ENCODE peak calls at places on chromosomes 1 and 21, in six cellular contexts. One of them, this sample, is unnamed.

GRCh38 chr1:153567621-153568366 is 2.1 kb upstream of the S100A2 start:
- DNase-seq in PC-9: peak
- DNase-seq in ascending aorta: no peak
- DNase-seq in A673: peak
- DNase-seq in right lobe of liver: no peak
- DNase-seq in ovary: no peak
- DNase-seq in this sample: peak

GRCh38 chr1:237901284-237901870 is 10.7 kb upstream of the ZP4 start:
- DNase-seq in ovary: no peak
- DNase-seq in A673: peak
- DNase-seq in right lobe of liver: no peak
- DNase-seq in ascending aorta: no peak
- DNase-seq in PC-9: no peak
- DNase-seq in this sample: peak

GRCh38 chr1:3968851-3969250 is 68.8 kb upstream of the C1orf174 start:
- DNase-seq in ovary: no peak
- DNase-seq in right lobe of liver: no peak
- DNase-seq in PC-9: no peak
- DNase-seq in ascending aorta: no peak
- DNase-seq in A673: no peak
- DNase-seq in this sample: no peak

GRCh38 chr1:201944639-201945038 is 1.7 kb downstream of the LMOD1 start:
- DNase-seq in ovary: no peak
- DNase-seq in ascending aorta: no peak
- DNase-seq in PC-9: no peak
- DNase-seq in right lobe of liver: no peak
- DNase-seq in A673: no peak
- DNase-seq in this sample: no peak

GRCh38 chr1:64172458-64172983 is 30.9 kb upstream of the UBE2U start:
- DNase-seq in PC-9: peak
- DNase-seq in right lobe of liver: no peak
- DNase-seq in ovary: no peak
- DNase-seq in A673: peak
- DNase-seq in ascending aorta: no peak
- DNase-seq in this sample: no peak

GRCh38 chr1:233695901-233696300 is 82.0 kb downstream of the KCNK1 start:
- DNase-seq in right lobe of liver: no peak
- DNase-seq in PC-9: no peak
- DNase-seq in ovary: no peak
- DNase-seq in A673: no peak
- DNase-seq in ascending aorta: no peak
- DNase-seq in this sample: no peak

GRCh38 chr1:16978589-16979474 is 1.6 kb downstream of the MFAP2 start:
- DNase-seq in ascending aorta: peak
- DNase-seq in PC-9: no peak
- DNase-seq in right lobe of liver: no peak
- DNase-seq in ovary: peak
- DNase-seq in A673: no peak
- DNase-seq in this sample: no peak

GRCh38 chr1:67307251-67308060 is at the start of gene IL12RB2:
- DNase-seq in A673: peak
- DNase-seq in right lobe of liver: peak
- DNase-seq in ovary: no peak
- DNase-seq in PC-9: no peak
- DNase-seq in ascending aorta: no peak
- DNase-seq in this sample: peak

GRCh38 chr1:187842406-187843165 is 1013.8 kb downstream of the PLA2G4A start:
- DNase-seq in right lobe of liver: no peak
- DNase-seq in ascending aorta: no peak
- DNase-seq in PC-9: no peak
- DNase-seq in A673: peak
- DNase-seq in ovary: no peak
- DNase-seq in this sample: peak

GRCh38 chr1:37931148-37931492 is 15.7 kb downstream of the INPP5B start:
- DNase-seq in ascending aorta: no peak
- DNase-seq in PC-9: no peak
- DNase-seq in A673: peak
- DNase-seq in ovary: no peak
- DNase-seq in right lobe of liver: no peak
- DNase-seq in this sample: peak

GRCh38 chr1:240691521-240692338 is 79.8 kb upstream of the GREM2 start:
- DNase-seq in A673: peak
- DNase-seq in ovary: peak
- DNase-seq in ascending aorta: no peak
- DNase-seq in right lobe of liver: peak
- DNase-seq in PC-9: no peak
- DNase-seq in this sample: peak

GRCh38 chr1:1361982-1362423 is 3.6 kb upstream of the MXRA8 start:
- DNase-seq in ascending aorta: no peak
- DNase-seq in A673: no peak
- DNase-seq in PC-9: no peak
- DNase-seq in right lobe of liver: no peak
- DNase-seq in ovary: no peak
- DNase-seq in this sample: no peak

GRCh38 chr1:10823000-10823401 is 26.6 kb upstream of the CASZ1 start:
- DNase-seq in right lobe of liver: no peak
- DNase-seq in A673: no peak
- DNase-seq in PC-9: no peak
- DNase-seq in ascending aorta: no peak
- DNase-seq in ovary: no peak
- DNase-seq in this sample: no peak

GRCh38 chr1:145799806-145800205 is 24.1 kb downstream of the RNF115 start:
- DNase-seq in right lobe of liver: no peak
- DNase-seq in A673: no peak
- DNase-seq in PC-9: no peak
- DNase-seq in ascending aorta: no peak
- DNase-seq in ovary: no peak
- DNase-seq in this sample: no peak

GRCh38 chr1:154714638-154715037 is 106.7 kb upstream of the ADAR start:
- DNase-seq in A673: peak
- DNase-seq in ascending aorta: no peak
- DNase-seq in right lobe of liver: no peak
- DNase-seq in ovary: no peak
- DNase-seq in PC-9: peak
- DNase-seq in this sample: peak

GRCh38 chr1:44423706-44424546 is 18.9 kb downstream of the RNF220 start:
- DNase-seq in right lobe of liver: peak
- DNase-seq in A673: peak
- DNase-seq in ovary: no peak
- DNase-seq in PC-9: no peak
- DNase-seq in ascending aorta: no peak
- DNase-seq in this sample: peak

GRCh38 chr1:90154711-90155110 is 159.8 kb downstream of the ZNF326 start:
- DNase-seq in right lobe of liver: no peak
- DNase-seq in A673: no peak
- DNase-seq in ascending aorta: no peak
- DNase-seq in PC-9: no peak
- DNase-seq in ovary: no peak
- DNase-seq in this sample: no peak

GRCh38 chr1:89125571-89126233 is at the start of gene GBP2:
- DNase-seq in ovary: no peak
- DNase-seq in A673: peak
- DNase-seq in PC-9: peak
- DNase-seq in right lobe of liver: no peak
- DNase-seq in ascending aorta: no peak
- DNase-seq in this sample: peak

GRCh38 chr1:21012937-21013336 is 163.8 kb downstream of the EIF4G3 start:
- DNase-seq in PC-9: no peak
- DNase-seq in right lobe of liver: no peak
- DNase-seq in ovary: no peak
- DNase-seq in A673: peak
- DNase-seq in ascending aorta: no peak
- DNase-seq in this sample: no peak

GRCh38 chr1:25906644-25907300 is 553 bp upstream of the STMN1 start:
- DNase-seq in right lobe of liver: no peak
- DNase-seq in ovary: no peak
- DNase-seq in A673: no peak
- DNase-seq in ascending aorta: no peak
- DNase-seq in PC-9: no peak
- DNase-seq in this sample: no peak

GRCh38 chr21:46265736-46266525 is 19.5 kb downstream of the MCM3AP start:
- DNase-seq in right lobe of liver: no peak
- DNase-seq in PC-9: no peak
- DNase-seq in A673: no peak
- DNase-seq in ascending aorta: no peak
- DNase-seq in ovary: no peak
- DNase-seq in this sample: no peak

DNA sequence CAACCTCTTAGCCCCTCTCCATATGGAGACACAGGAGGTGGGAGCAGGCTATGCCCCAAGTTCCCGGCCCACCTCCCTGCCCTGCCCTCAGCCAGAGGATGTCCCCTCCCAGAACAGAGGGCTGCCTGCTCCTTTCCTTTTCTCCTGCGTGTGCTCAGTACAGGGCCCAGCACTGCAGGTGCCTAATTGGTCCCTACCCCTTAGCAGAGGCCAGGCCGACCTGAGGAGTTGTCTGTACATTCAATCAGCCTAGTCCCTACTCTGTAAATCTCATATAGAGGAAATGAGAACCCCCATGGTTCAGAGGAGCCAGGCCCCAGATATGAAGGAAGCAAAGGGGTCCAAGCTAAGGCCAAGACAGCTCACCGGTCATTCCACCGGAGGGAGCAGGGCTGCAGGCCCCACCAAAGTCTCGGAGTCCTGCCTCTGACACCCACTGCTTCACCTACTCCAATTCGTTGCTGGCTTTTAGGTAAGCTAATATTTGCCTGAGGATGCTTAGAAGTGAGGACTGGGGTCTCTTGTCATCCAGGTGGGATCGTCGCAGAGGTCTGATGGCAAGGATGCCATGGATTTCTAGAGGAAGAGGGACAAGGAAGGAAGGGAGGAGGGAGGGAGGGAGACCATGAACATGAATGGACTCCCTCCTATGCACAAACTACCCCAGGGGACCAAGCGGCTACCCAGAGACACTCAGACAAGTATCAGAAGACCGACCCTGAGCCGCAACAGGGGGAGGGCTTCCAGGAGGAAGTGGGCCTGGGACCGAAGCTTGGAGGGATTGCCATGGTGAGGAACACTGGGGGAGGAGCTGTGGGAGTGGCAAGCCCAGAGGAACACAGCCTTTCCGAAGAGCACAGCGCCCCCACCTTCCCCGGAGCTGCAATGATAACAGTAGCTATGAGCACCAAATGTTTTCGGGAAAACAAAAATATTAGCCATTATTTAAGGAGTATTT is 30.4 kb upstream of the FOXO6 start:
- DNase-seq in right lobe of liver: no peak
- DNase-seq in ascending aorta: no peak
- DNase-seq in ovary: no peak
- DNase-seq in A673: peak
- DNase-seq in PC-9: no peak
- DNase-seq in this sample: no peak
- TF ChIP-seq CTCF in right lobe of liver: no peak
- TF ChIP-seq CTCF in ascending aorta: no peak
- TF ChIP-seq CTCF in ovary: no peak
- TF ChIP-seq CTCF in A673: peak
- TF ChIP-seq CTCF in PC-9: no peak
- TF ChIP-seq CTCF in this sample: no peak

GRCh38 chr1:231930257-231930947 is 303.8 kb downstream of the DISC1 start:
- DNase-seq in A673: no peak
- DNase-seq in ascending aorta: no peak
- DNase-seq in right lobe of liver: no peak
- DNase-seq in PC-9: no peak
- DNase-seq in ovary: no peak
- DNase-seq in this sample: no peak

GRCh38 chr1:231931146-231931545 is 304.6 kb downstream of the DISC1 start:
- DNase-seq in right lobe of liver: no peak
- DNase-seq in ovary: no peak
- DNase-seq in PC-9: no peak
- DNase-seq in A673: no peak
- DNase-seq in ascending aorta: no peak
- DNase-seq in this sample: no peak

GRCh38 chr1:231933711-231934626 is 307.4 kb downstream of the DISC1 start:
- DNase-seq in PC-9: no peak
- DNase-seq in A673: no peak
- DNase-seq in ovary: no peak
- DNase-seq in right lobe of liver: no peak
- DNase-seq in ascending aorta: no peak
- DNase-seq in this sample: no peak

GRCh38 chr1:231929311-231929710 is 302.7 kb downstream of the DISC1 start:
- DNase-seq in A673: peak
- DNase-seq in right lobe of liver: no peak
- DNase-seq in ascending aorta: no peak
- DNase-seq in PC-9: no peak
- DNase-seq in ovary: no peak
- DNase-seq in this sample: no peak

DNA sequence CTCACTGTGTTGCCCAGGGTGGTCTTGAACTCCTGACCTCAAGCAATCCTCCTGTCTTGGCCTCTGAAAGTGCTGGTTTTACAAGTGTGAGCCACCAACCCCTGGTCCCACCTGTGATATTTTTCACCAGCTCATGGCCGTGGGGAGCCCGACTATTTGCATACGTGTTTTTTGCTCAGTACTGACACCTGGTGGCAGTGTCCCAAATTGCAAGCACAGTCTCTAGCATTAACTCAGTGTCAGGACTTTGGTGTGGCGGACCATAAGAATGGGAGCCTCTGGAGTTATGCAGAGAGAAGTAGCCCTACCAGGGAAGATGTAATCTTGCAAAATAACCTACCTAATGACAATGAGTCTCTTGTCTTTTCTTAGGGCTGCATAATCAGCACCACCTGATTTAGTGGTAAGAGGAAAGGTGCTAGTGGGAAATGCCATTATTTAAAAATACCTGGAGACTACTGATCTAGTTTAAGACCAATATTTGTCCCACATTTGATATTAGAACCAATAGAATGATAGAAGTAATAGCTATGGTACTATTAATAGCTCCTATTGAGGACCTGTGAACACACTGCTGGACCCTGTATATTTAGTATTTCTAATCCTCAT is 305.4 kb downstream of the DISC1 start:
- DNase-seq in ovary: no peak
- DNase-seq in ascending aorta: no peak
- DNase-seq in A673: peak
- DNase-seq in right lobe of liver: no peak
- DNase-seq in PC-9: no peak
- DNase-seq in this sample: no peak
- TF ChIP-seq CTCF in ovary: no peak
- TF ChIP-seq CTCF in ascending aorta: peak
- TF ChIP-seq CTCF in A673: peak
- TF ChIP-seq CTCF in right lobe of liver: peak
- TF ChIP-seq CTCF in PC-9: peak
- TF ChIP-seq CTCF in this sample: peak

DNA sequence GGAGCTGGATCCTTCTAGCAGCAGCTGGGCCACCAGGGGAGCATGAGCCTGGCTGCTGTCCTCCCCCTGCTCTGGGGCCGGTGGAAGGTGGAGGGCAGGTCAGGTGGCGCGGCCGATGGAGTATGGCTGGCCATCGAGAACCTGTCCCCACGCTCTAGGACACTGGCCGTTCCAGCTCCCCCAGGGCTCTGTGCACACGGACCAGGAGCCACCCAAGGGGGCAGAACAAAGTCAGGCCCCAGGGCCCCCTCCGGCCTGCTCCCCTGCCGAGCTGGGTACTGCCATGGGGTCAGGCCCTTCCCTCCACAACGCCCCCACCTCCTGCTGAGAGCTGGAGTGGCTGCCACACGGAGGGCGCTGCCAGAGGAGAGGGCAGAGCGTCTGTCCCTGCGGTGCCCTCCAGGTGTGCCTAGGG is 4.5 kb upstream of the PLCH2 start:
- DNase-seq in ascending aorta: no peak
- DNase-seq in PC-9: no peak
- DNase-seq in A673: no peak
- DNase-seq in ovary: no peak
- DNase-seq in right lobe of liver: no peak
- DNase-seq in this sample: no peak
- TF ChIP-seq CTCF in ascending aorta: no peak
- TF ChIP-seq CTCF in PC-9: no peak
- TF ChIP-seq CTCF in A673: no peak
- TF ChIP-seq CTCF in ovary: no peak
- TF ChIP-seq CTCF in right lobe of liver: no peak
- TF ChIP-seq CTCF in this sample: no peak

GRCh38 chr1:160741597-160742348 is 2.7 kb downstream of the SLAMF7 start:
- DNase-seq in A673: no peak
- DNase-seq in right lobe of liver: no peak
- DNase-seq in ascending aorta: no peak
- DNase-seq in ovary: no peak
- DNase-seq in PC-9: no peak
- DNase-seq in this sample: no peak
- TF ChIP-seq CTCF in A673: peak
- TF ChIP-seq CTCF in right lobe of liver: no peak
- TF ChIP-seq CTCF in ascending aorta: no peak
- TF ChIP-seq CTCF in ovary: no peak
- TF ChIP-seq CTCF in PC-9: no peak
- TF ChIP-seq CTCF in this sample: no peak

This sample was measured in Calu3.